ENCODE peak calls at places on chromosome 13, in seven cellular contexts. Q is A549, Y is body of pancreas, N is stomach, P is uterus, R is heart left ventricle, F is lower leg skin. X is an unnamed sample.

GRCh38 chr13:73336789-73337188 is 278.0 kb downstream of the KLF5 start:
- DNase-seq in R (no peak), Q (peak), P (no peak), F (no peak), N (peak), Y (no peak), X (no peak)

GRCh38 chr13:106753241-106753640 is 185.3 kb upstream of the ARGLU1 start:
- DNase-seq in P (no peak), R (peak), Y (peak), Q (no peak), N (no peak), F (no peak), X (no peak)

GRCh38 chr13:107209811-107210210 is 641.9 kb upstream of the ARGLU1 start:
- DNase-seq in Q (no peak), F (no peak), R (no peak), P (no peak), Y (no peak), N (no peak), X (no peak)

GRCh38 chr13:99960663-99961440 is 10.7 kb downstream of the ZIC5 start:
- DNase-seq in F (no peak), R (no peak), P (no peak), N (peak), Q (no peak), Y (no peak), X (no peak)

GRCh38 chr13:89401209-89401810 is 1730.1 kb downstream of the SLITRK5 start:
- DNase-seq in P (no peak), N (no peak), Y (no peak), F (no peak), R (no peak), Q (peak), X (no peak)

GRCh38 chr13:25886438-25887214 is 165.2 kb downstream of the SHISA2 start:
- DNase-seq in Q (no peak), P (no peak), R (no peak), F (no peak), N (no peak), Y (no peak), X (no peak)

GRCh38 chr13:73223372-73223781 is 164.6 kb downstream of the KLF5 start:
- DNase-seq in R (no peak), F (no peak), Q (no peak), P (no peak), Y (no peak), N (no peak), X (no peak)

GRCh38 chr13:33963134-33963533 is 145.2 kb downstream of the RFC3 start:
- DNase-seq in F (no peak), Q (no peak), Y (no peak), R (no peak), N (no peak), P (no peak), X (no peak)

GRCh38 chr13:52711277-52711676 is 28.3 kb downstream of the CNMD start:
- DNase-seq in R (no peak), Q (no peak), Y (no peak), P (no peak), N (no peak), F (no peak), X (no peak)

GRCh38 chr13:51276684-51277083 is 54.5 kb downstream of the FAM124A start:
- DNase-seq in R (no peak), N (no peak), Y (peak), P (no peak), F (no peak), Q (no peak), X (no peak)

GRCh38 chr13:43389573-43389972 is 366.2 kb downstream of the DNAJC15 start:
- DNase-seq in N (no peak), R (no peak), Y (no peak), P (no peak), Q (no peak), F (no peak), X (no peak)

GRCh38 chr13:113729329-113730019 is 29.6 kb upstream of the TMEM255B start:
- DNase-seq in Y (no peak), Q (peak), F (no peak), N (no peak), P (no peak), R (peak), X (no peak)

GRCh38 chr13:90890435-90890834 is 457.1 kb upstream of the MIR17HG start:
- DNase-seq in Y (no peak), Q (no peak), N (no peak), F (no peak), P (no peak), R (no peak), X (no peak)

GRCh38 chr13:43838909-43839308 is 40.6 kb downstream of the CCDC122 start:
- DNase-seq in F (no peak), R (no peak), N (no peak), P (no peak), Q (no peak), Y (no peak), X (no peak)

GRCh38 chr13:48275507-48275906 is 28.0 kb upstream of the RB1 start:
- DNase-seq in N (no peak), R (no peak), Y (no peak), Q (no peak), F (no peak), P (no peak), X (no peak)

GRCh38 chr13:77696006-77696862 is 1.3 kb upstream of the SLAIN1 start:
- DNase-seq in Y (no peak), Q (no peak), R (no peak), F (no peak), P (no peak), N (no peak), X (no peak)

GRCh38 chr13:53743906-53744305 is 715.3 kb downstream of the OLFM4 start:
- DNase-seq in F (no peak), R (no peak), Q (peak), N (no peak), Y (no peak), P (no peak), X (no peak)

GRCh38 chr13:46303743-46304385 is 83.2 kb downstream of the RUBCNL start:
- DNase-seq in Q (no peak), R (no peak), N (no peak), P (no peak), F (no peak), Y (no peak), X (no peak)

GRCh38 chr13:79405501-79405830 is 589 bp downstream of the RBM26 start:
- DNase-seq in R (no peak), F (peak), P (no peak), Q (peak), Y (no peak), N (no peak), X (peak)

GRCh38 chr13:52447354-52447753 is 3.1 kb downstream of the VPS36 start:
- DNase-seq in Y (no peak), R (no peak), N (no peak), Q (no peak), P (no peak), F (no peak), X (no peak)

GRCh38 chr13:107907065-107907464 is 308.3 kb downstream of the LIG4 start:
- DNase-seq in Q (no peak), N (no peak), F (no peak), R (no peak), Y (no peak), P (no peak), X (no peak)

GRCh38 chr13:40271931-40272775 is 394.3 kb downstream of the FOXO1 start:
- DNase-seq in Y (peak), R (peak), F (peak), P (peak), N (peak), Q (peak), X (peak)

GRCh38 chr13:22017226-22017625 is 346.4 kb downstream of the FGF9 start:
- DNase-seq in Q (no peak), Y (no peak), R (no peak), F (no peak), P (no peak), N (no peak), X (no peak)

GRCh38 chr13:33233547-33233946 is 52.0 kb downstream of the STARD13 start:
- DNase-seq in P (no peak), Y (peak), N (no peak), R (no peak), F (no peak), Q (no peak), X (no peak)

GRCh38 chr13:27449081-27449603 is 1.2 kb downstream of the MTIF3 start:
- DNase-seq in R (no peak), F (no peak), Q (no peak), P (no peak), Y (no peak), N (no peak), X (no peak)

GRCh38 chr13:106602178-106602577 is 34.2 kb upstream of the ARGLU1 start:
- DNase-seq in N (peak), Q (no peak), Y (peak), R (no peak), F (no peak), P (no peak), X (no peak)

GRCh38 chr13:113825851-113826250 is 38.0 kb downstream of the GAS6 start:
- DNase-seq in P (no peak), F (no peak), N (no peak), Q (no peak), R (no peak), Y (no peak), X (no peak)

GRCh38 chr13:35723820-35724219 is 247.3 kb upstream of the MAB21L1 start:
- DNase-seq in N (no peak), R (no peak), Y (no peak), P (no peak), F (no peak), Q (no peak), X (no peak)

GRCh38 chr13:106455777-106456176 is 79.7 kb downstream of the EFNB2 start:
- DNase-seq in Y (no peak), F (no peak), P (no peak), Q (no peak), R (no peak), N (no peak), X (no peak)

GRCh38 chr13:113816925-113817859 is 46.7 kb downstream of the GAS6 start:
- DNase-seq in F (peak), N (peak), Y (peak), R (peak), Q (peak), P (peak), X (peak)

GRCh38 chr13:45783346-45784043 is 68.1 kb downstream of the SIAH3 start:
- DNase-seq in F (no peak), R (no peak), P (no peak), Y (no peak), N (no peak), Q (no peak), X (no peak)

GRCh38 chr13:88188986-88189385 is 517.8 kb downstream of the SLITRK5 start:
- DNase-seq in R (no peak), Q (no peak), N (no peak), Y (no peak), P (no peak), F (no peak), X (no peak)

GRCh38 chr13:51825165-51825592 is 19.8 kb downstream of the TMEM272 start:
- DNase-seq in N (no peak), F (no peak), Y (no peak), P (no peak), R (no peak), Q (no peak), X (no peak)

GRCh38 chr13:27044837-27045570 is 126.6 kb downstream of the USP12 start:
- DNase-seq in F (no peak), R (no peak), Q (no peak), Y (no peak), N (no peak), P (no peak), X (no peak)

GRCh38 chr13:24306632-24307031 is 2.7 kb upstream of the C1QTNF9 start:
- DNase-seq in N (no peak), F (no peak), Y (no peak), Q (no peak), R (no peak), P (no peak), X (peak)

GRCh38 chr13:70255406-70255991 is 147.2 kb upstream of the KLHL1 start:
- DNase-seq in P (no peak), Q (no peak), F (no peak), Y (no peak), R (no peak), N (no peak), X (no peak)

DNA sequence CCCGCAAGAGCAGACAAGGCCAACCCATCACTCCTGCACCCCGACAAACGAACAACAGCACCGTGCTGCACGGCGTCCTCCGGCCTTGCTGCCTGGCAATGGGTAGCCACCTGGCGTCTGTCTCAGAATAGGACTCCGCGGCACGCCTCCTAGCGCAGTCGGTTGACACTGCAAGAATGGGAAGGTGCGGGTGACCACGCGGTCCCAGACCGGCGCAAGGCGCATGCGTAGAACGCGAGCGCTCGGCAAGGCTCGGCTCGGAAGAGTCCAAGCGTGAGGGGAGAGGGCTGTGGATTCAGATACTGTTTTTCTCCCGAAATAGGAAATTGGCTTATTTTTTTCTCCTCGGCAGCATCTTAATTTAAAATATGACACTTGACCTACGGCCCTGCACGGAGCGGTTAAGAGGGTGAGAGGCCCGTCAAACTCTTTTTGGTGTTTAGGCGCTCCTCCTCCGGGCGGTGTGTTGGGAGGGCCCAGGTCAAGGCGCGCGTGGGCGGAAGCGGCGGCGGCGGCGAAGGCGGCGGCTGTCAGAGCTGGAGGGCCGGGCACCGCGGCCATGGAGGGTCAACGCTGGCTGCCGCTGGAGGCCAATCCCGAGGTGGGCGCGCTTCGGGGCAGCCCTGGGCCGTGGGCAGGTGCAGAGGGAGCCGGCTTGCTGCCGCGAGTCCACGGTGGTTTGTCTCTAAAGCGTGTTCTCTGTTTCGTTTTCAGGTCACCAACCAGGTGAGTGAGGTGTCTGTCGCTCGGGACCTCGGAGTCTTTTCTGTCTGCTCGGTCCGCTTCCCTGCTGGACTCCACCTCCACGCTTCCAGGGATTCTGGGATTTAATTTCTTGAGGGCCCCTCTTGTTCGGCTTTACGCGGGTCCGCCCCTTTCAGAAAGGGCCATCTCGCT is at the start of gene UCHL3:
- DNase-seq in P (peak), R (peak), F (peak), Y (peak), N (peak), Q (peak), X (peak)
- TF ChIP-seq POLR2A in P (peak), R (peak), F (no peak), Y (peak), N (no peak), Q (peak), X (peak)

DNA sequence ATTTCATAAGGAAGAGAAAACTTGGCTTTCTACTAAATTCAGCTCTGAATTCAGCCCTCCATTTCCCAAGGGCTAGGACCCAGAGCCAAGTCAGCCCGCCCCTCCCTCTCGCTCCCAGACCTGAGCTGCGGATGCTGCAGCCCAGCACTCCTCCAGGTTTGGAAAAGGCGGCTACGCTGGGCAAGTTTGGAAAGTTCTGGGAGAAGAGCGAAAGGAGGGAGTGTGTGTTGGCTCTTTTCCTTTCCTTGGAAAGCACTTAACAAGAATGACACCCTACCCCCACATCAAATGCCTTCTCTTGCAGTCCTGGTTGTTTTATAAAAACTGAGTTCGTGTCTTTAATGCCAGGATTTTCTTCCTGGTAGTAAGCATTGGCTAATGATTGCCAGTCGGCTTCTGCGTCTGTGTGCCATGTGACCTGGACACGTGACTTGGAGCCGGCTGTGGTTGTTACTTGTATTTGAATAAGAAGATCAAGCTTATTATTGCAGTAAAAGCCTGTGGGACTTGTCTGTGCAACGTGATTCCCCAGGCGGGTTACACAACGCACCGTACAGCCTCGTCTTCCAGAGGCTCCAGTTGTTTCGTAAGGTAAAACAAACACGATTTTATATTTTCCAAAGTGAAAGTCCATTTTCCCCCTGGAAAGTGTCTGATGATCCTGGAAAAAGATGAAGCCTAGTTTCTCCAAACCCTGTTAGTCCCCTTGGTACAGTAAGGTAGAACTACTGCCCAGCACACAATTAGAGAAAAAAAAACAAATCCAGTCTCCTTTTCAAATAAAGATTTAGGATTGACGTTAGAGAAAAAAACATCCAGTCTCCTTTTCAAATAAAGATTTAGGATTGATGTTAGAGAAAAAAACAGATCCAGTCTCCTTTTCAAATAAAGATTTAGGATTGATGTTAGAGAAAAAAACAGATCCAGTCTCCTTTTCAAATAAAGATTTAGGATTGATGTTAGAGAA is 26.8 kb upstream of the UBE2L5 start:
- DNase-seq in F (peak), N (peak), Y (peak), Q (peak), P (peak), R (peak), X (peak)
- TF ChIP-seq POLR2A in F (no peak), N (no peak), Y (peak), Q (no peak), P (peak), R (peak), X (peak)

GRCh38 chr13:103557878-103558277 is 491.7 kb upstream of the SLC10A2 start:
- DNase-seq in P (no peak), N (no peak), R (no peak), Q (no peak), Y (no peak), F (no peak), X (no peak)
- TF ChIP-seq POLR2A in P (no peak), N (no peak), R (no peak), Q (no peak), Y (no peak), F (no peak), X (no peak)

GRCh38 chr13:97975851-97976550 is 22.5 kb downstream of the IPO5 start:
- DNase-seq in F (peak), Y (peak), R (peak), N (peak), P (peak), Q (peak), X (peak)

GRCh38 chr13:97977982-97978381 is 24.5 kb downstream of the IPO5 start:
- DNase-seq in Y (no peak), Q (no peak), F (no peak), N (no peak), R (no peak), P (no peak), X (no peak)

GRCh38 chr13:97977376-97977705 is 23.9 kb downstream of the IPO5 start:
- DNase-seq in P (no peak), Y (no peak), R (no peak), Q (no peak), F (no peak), N (no peak), X (no peak)

GRCh38 chr13:97975280-97975850 is 21.9 kb downstream of the IPO5 start:
- DNase-seq in Y (no peak), Q (no peak), P (no peak), F (no peak), N (no peak), R (no peak), X (no peak)

DNA sequence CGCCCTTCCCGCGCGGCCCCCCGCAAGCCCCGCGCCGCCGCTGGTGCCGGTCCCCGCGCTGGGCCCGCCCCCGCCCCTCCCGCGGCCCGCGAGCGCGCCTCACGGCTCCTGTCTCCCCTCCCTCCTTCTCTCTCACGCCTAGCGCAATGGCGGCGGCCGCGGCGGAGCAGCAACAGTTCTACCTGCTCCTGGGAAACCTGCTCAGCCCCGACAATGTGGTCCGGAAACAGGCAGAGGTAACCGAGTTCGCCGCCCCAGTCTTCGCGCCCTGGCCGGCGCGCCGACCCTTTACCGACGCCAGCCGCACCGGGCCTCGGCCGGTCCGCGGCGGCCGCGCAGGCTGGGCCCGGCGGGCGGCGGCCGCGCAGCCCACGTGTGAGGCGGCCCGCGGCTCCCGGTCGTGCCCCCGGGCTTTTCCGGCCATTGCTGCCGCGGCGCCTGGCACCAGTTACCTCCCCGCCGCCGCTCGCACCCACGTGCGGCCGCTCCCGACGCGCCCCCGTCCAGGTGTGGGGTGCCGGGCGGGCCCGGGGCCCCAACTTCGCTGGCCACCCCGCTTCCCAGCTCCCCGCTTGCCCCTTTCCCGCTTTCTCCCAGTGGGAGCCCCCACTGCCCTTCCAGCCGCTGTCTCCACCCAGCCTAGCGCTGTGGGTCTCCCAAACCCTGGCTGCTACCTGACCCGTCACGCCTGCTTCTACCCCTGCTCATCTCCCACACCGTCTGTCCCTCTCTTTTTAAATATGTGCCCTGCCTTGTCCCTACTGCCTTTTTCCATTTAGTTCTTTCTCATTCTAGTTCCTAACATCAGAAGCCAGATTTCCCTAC is 23.3 kb downstream of the IPO5 start:
- DNase-seq in P (no peak), Y (no peak), Q (peak), F (no peak), R (peak), N (no peak), X (peak)
- TF ChIP-seq POLR2A in P (no peak), Y (peak), Q (peak), F (no peak), R (no peak), N (no peak), X (no peak)